ENCODE peak calls at places on chromosome 19, in eight cellular contexts. One of them, this sample, is unnamed.

GRCh38 chr19:10290439-10290875 is 705 bp downstream of the ICAM5 start:
- DNase-seq in IMR-90: peak; percentile 7
- DNase-seq in neuronal stem cell: no peak
- DNase-seq in H1: no peak
- DNase-seq in colonic mucosa: no peak
- DNase-seq in astrocyte: no peak
- DNase-seq in neural progenitor cell: peak; percentile 40
- DNase-seq in kidney: peak; percentile 79
- DNase-seq in this sample: no peak

GRCh38 chr19:7251502-7251901 is 42.7 kb downstream of the INSR start:
- DNase-seq in IMR-90: no peak
- DNase-seq in neuronal stem cell: no peak
- DNase-seq in H1: no peak
- DNase-seq in colonic mucosa: no peak
- DNase-seq in astrocyte: no peak
- DNase-seq in neural progenitor cell: no peak
- DNase-seq in kidney: no peak
- DNase-seq in this sample: no peak

GRCh38 chr19:40567040-40567749 is 9.5 kb upstream of the SHKBP1 start:
- DNase-seq in IMR-90: no peak
- DNase-seq in neuronal stem cell: no peak
- DNase-seq in H1: no peak
- DNase-seq in colonic mucosa: no peak
- DNase-seq in astrocyte: no peak
- DNase-seq in neural progenitor cell: peak; percentile 38
- DNase-seq in kidney: peak; percentile 57
- DNase-seq in this sample: no peak

GRCh38 chr19:17424743-17425365 is 5.0 kb downstream of the MVB12A start:
- DNase-seq in IMR-90: peak; percentile 23
- DNase-seq in neuronal stem cell: peak; percentile 76
- DNase-seq in H1: no peak
- DNase-seq in colonic mucosa: peak; percentile 26
- DNase-seq in astrocyte: no peak
- DNase-seq in neural progenitor cell: peak; percentile 95
- DNase-seq in kidney: no peak
- DNase-seq in this sample: peak; percentile 80

GRCh38 chr19:33248954-33249613 is 23.4 kb upstream of the SLC7A10 start:
- DNase-seq in IMR-90: no peak
- DNase-seq in neuronal stem cell: no peak
- DNase-seq in H1: no peak
- DNase-seq in colonic mucosa: no peak
- DNase-seq in astrocyte: no peak
- DNase-seq in neural progenitor cell: no peak
- DNase-seq in kidney: peak; percentile 75
- DNase-seq in this sample: no peak

GRCh38 chr19:17576758-17577532 is 21.5 kb downstream of the COLGALT1 start:
- DNase-seq in IMR-90: no peak
- DNase-seq in neuronal stem cell: peak; percentile 84
- DNase-seq in H1: peak; percentile 95
- DNase-seq in colonic mucosa: peak; percentile 87
- DNase-seq in astrocyte: no peak
- DNase-seq in neural progenitor cell: peak; percentile 98
- DNase-seq in kidney: no peak
- DNase-seq in this sample: peak; percentile 79

GRCh38 chr19:3368848-3369336 is 2.5 kb downstream of the NFIC start:
- DNase-seq in IMR-90: peak; percentile 44
- DNase-seq in neuronal stem cell: no peak
- DNase-seq in H1: no peak
- DNase-seq in colonic mucosa: no peak
- DNase-seq in astrocyte: no peak
- DNase-seq in neural progenitor cell: no peak
- DNase-seq in kidney: no peak
- DNase-seq in this sample: no peak

GRCh38 chr19:42121666-42122069 is 10.6 kb downstream of the POU2F2 start:
- DNase-seq in IMR-90: peak; percentile 88
- DNase-seq in neuronal stem cell: no peak
- DNase-seq in H1: no peak
- DNase-seq in colonic mucosa: peak; percentile 43
- DNase-seq in astrocyte: peak; percentile 69
- DNase-seq in neural progenitor cell: no peak
- DNase-seq in kidney: peak; percentile 77
- DNase-seq in this sample: peak; percentile 92

GRCh38 chr19:1941146-1942077 is at the start of gene CSNK1G2:
- DNase-seq in IMR-90: no peak
- DNase-seq in neuronal stem cell: no peak
- DNase-seq in H1: no peak
- DNase-seq in colonic mucosa: no peak
- DNase-seq in astrocyte: no peak
- DNase-seq in neural progenitor cell: no peak
- DNase-seq in kidney: peak; percentile 91
- DNase-seq in this sample: peak; percentile 56

GRCh38 chr19:2840794-2841790 is at the start of gene ZNF555:
- DNase-seq in IMR-90: peak; percentile 98
- DNase-seq in neuronal stem cell: peak; percentile 97
- DNase-seq in H1: peak; percentile 95
- DNase-seq in colonic mucosa: peak; percentile 99
- DNase-seq in astrocyte: peak; percentile 98
- DNase-seq in neural progenitor cell: peak; percentile 99
- DNase-seq in kidney: peak; percentile 100
- DNase-seq in this sample: peak; percentile 96

GRCh38 chr19:40445006-40445312 is 824 bp upstream of the SERTAD3 start:
- DNase-seq in IMR-90: no peak
- DNase-seq in neuronal stem cell: no peak
- DNase-seq in H1: no peak
- DNase-seq in colonic mucosa: no peak
- DNase-seq in astrocyte: no peak
- DNase-seq in neural progenitor cell: no peak
- DNase-seq in kidney: no peak
- DNase-seq in this sample: no peak

GRCh38 chr19:18975864-18976263 is 34.8 kb upstream of the HOMER3 start:
- DNase-seq in IMR-90: no peak
- DNase-seq in neuronal stem cell: no peak
- DNase-seq in H1: no peak
- DNase-seq in colonic mucosa: no peak
- DNase-seq in astrocyte: no peak
- DNase-seq in neural progenitor cell: no peak
- DNase-seq in kidney: no peak
- DNase-seq in this sample: no peak

GRCh38 chr19:35351441-35352176 is 3.9 kb downstream of the FFAR1 start:
- DNase-seq in IMR-90: no peak
- DNase-seq in neuronal stem cell: no peak
- DNase-seq in H1: no peak
- DNase-seq in colonic mucosa: no peak
- DNase-seq in astrocyte: no peak
- DNase-seq in neural progenitor cell: no peak
- DNase-seq in kidney: peak; percentile 66
- DNase-seq in this sample: peak; percentile 21

GRCh38 chr19:3785938-3786824 is at the start of gene MATK:
- DNase-seq in IMR-90: no peak
- DNase-seq in neuronal stem cell: no peak
- DNase-seq in H1: no peak
- DNase-seq in colonic mucosa: no peak
- DNase-seq in astrocyte: no peak
- DNase-seq in neural progenitor cell: peak; percentile 58
- DNase-seq in kidney: peak; percentile 50
- DNase-seq in this sample: no peak

GRCh38 chr19:2283835-2284507 is 2.0 kb upstream of the PEAK3 start:
- DNase-seq in IMR-90: no peak
- DNase-seq in neuronal stem cell: no peak
- DNase-seq in H1: no peak
- DNase-seq in colonic mucosa: no peak
- DNase-seq in astrocyte: no peak
- DNase-seq in neural progenitor cell: no peak
- DNase-seq in kidney: no peak
- DNase-seq in this sample: peak; percentile 55

GRCh38 chr19:18995804-18996241 is 37.5 kb downstream of the SUGP2 start:
- DNase-seq in IMR-90: peak; percentile 96
- DNase-seq in neuronal stem cell: peak; percentile 38
- DNase-seq in H1: peak; percentile 47
- DNase-seq in colonic mucosa: peak; percentile 40
- DNase-seq in astrocyte: peak; percentile 89
- DNase-seq in neural progenitor cell: peak; percentile 89
- DNase-seq in kidney: peak; percentile 91
- DNase-seq in this sample: peak; percentile 84

GRCh38 chr19:12800344-12800732 is 1.3 kb downstream of the PRDX2 start:
- DNase-seq in IMR-90: no peak
- DNase-seq in neuronal stem cell: no peak
- DNase-seq in H1: no peak
- DNase-seq in colonic mucosa: no peak
- DNase-seq in astrocyte: no peak
- DNase-seq in neural progenitor cell: no peak
- DNase-seq in kidney: no peak
- DNase-seq in this sample: no peak

GRCh38 chr19:34184880-34185491 is 12.7 kb downstream of the LSM14A start:
- DNase-seq in IMR-90: no peak
- DNase-seq in neuronal stem cell: no peak
- DNase-seq in H1: no peak
- DNase-seq in colonic mucosa: no peak
- DNase-seq in astrocyte: no peak
- DNase-seq in neural progenitor cell: no peak
- DNase-seq in kidney: no peak
- DNase-seq in this sample: no peak

GRCh38 chr19:3095375-3096191 is 1.4 kb downstream of the GNA11 start:
- DNase-seq in IMR-90: no peak
- DNase-seq in neuronal stem cell: peak; percentile 52
- DNase-seq in H1: peak; percentile 44
- DNase-seq in colonic mucosa: peak; percentile 63
- DNase-seq in astrocyte: no peak
- DNase-seq in neural progenitor cell: peak; percentile 88
- DNase-seq in kidney: peak; percentile 77
- DNase-seq in this sample: no peak

GRCh38 chr19:46953955-46954501 is 65.6 kb upstream of the NPAS1 start:
- DNase-seq in IMR-90: no peak
- DNase-seq in neuronal stem cell: no peak
- DNase-seq in H1: no peak
- DNase-seq in colonic mucosa: no peak
- DNase-seq in astrocyte: no peak
- DNase-seq in neural progenitor cell: no peak
- DNase-seq in kidney: no peak
- DNase-seq in this sample: no peak
- H3K4me3 ChIP-seq in IMR-90: no peak overlapping the region
- H3K4me3 ChIP-seq in neuronal stem cell: no peak overlapping the region
- H3K4me3 ChIP-seq in H1: no peak overlapping the region
- H3K4me3 ChIP-seq in colonic mucosa: no peak overlapping the region
- H3K4me3 ChIP-seq in astrocyte: no peak overlapping the region
- H3K4me3 ChIP-seq in neural progenitor cell: no peak overlapping the region
- H3K4me3 ChIP-seq in kidney: no peak overlapping the region
- H3K4me3 ChIP-seq in this sample: no peak overlapping the region

GRCh38 chr19:54392078-54392477 is 23.2 kb upstream of the TTYH1 start:
- DNase-seq in IMR-90: no peak
- DNase-seq in neuronal stem cell: no peak
- DNase-seq in H1: no peak
- DNase-seq in colonic mucosa: no peak
- DNase-seq in astrocyte: no peak
- DNase-seq in neural progenitor cell: no peak
- DNase-seq in kidney: no peak
- DNase-seq in this sample: no peak

GRCh38 chr19:54390942-54391577 is 24.2 kb upstream of the TTYH1 start:
- DNase-seq in IMR-90: peak; percentile 60
- DNase-seq in neuronal stem cell: peak; percentile 83
- DNase-seq in H1: no peak
- DNase-seq in colonic mucosa: peak; percentile 51
- DNase-seq in astrocyte: peak; percentile 31
- DNase-seq in neural progenitor cell: peak; percentile 93
- DNase-seq in kidney: no peak
- DNase-seq in this sample: peak; percentile 88

GRCh38 chr19:54389556-54389955 is 24.8 kb upstream of the LAIR1 start:
- DNase-seq in IMR-90: no peak
- DNase-seq in neuronal stem cell: no peak
- DNase-seq in H1: no peak
- DNase-seq in colonic mucosa: no peak
- DNase-seq in astrocyte: no peak
- DNase-seq in neural progenitor cell: no peak
- DNase-seq in kidney: no peak
- DNase-seq in this sample: no peak

GRCh38 chr19:54393381-54393780 is 21.9 kb upstream of the TTYH1 start:
- DNase-seq in IMR-90: no peak
- DNase-seq in neuronal stem cell: no peak
- DNase-seq in H1: no peak
- DNase-seq in colonic mucosa: no peak
- DNase-seq in astrocyte: no peak
- DNase-seq in neural progenitor cell: no peak
- DNase-seq in kidney: no peak
- DNase-seq in this sample: no peak

GRCh38 chr19:54391589-54392061 is 23.6 kb upstream of the TTYH1 start:
- DNase-seq in IMR-90: no peak
- DNase-seq in neuronal stem cell: no peak
- DNase-seq in H1: no peak
- DNase-seq in colonic mucosa: no peak
- DNase-seq in astrocyte: no peak
- DNase-seq in neural progenitor cell: peak; percentile 26
- DNase-seq in kidney: no peak
- DNase-seq in this sample: no peak
- H3K9ac ChIP-seq in IMR-90: no peak overlapping the region
- H3K9ac ChIP-seq in neuronal stem cell: no peak overlapping the region
- H3K9ac ChIP-seq in H1: no peak overlapping the region
- H3K9ac ChIP-seq in colonic mucosa: no peak overlapping the region
- H3K9ac ChIP-seq in astrocyte: no peak overlapping the region
- H3K9ac ChIP-seq in neural progenitor cell: no peak overlapping the region
- H3K9ac ChIP-seq in kidney: no peak overlapping the region
- H3K9ac ChIP-seq in this sample: no peak overlapping the region

GRCh38 chr19:5691205-5691929 is 1.3 kb downstream of the RPL36 start:
- DNase-seq in IMR-90: peak; percentile 31
- DNase-seq in neuronal stem cell: no peak
- DNase-seq in H1: no peak
- DNase-seq in colonic mucosa: peak; percentile 85
- DNase-seq in astrocyte: peak; percentile 30
- DNase-seq in neural progenitor cell: peak; percentile 45
- DNase-seq in kidney: peak; percentile 91
- DNase-seq in this sample: peak; percentile 75

GRCh38 chr19:5692785-5693194 is 2.7 kb downstream of the RPL36 start:
- DNase-seq in IMR-90: no peak
- DNase-seq in neuronal stem cell: no peak
- DNase-seq in H1: no peak
- DNase-seq in colonic mucosa: no peak
- DNase-seq in astrocyte: no peak
- DNase-seq in neural progenitor cell: no peak
- DNase-seq in kidney: no peak
- DNase-seq in this sample: no peak

GRCh38 chr19:5690955-5691204 is 785 bp downstream of the RPL36 start:
- DNase-seq in IMR-90: no peak
- DNase-seq in neuronal stem cell: no peak
- DNase-seq in H1: no peak
- DNase-seq in colonic mucosa: no peak
- DNase-seq in astrocyte: no peak
- DNase-seq in neural progenitor cell: no peak
- DNase-seq in kidney: no peak
- DNase-seq in this sample: no peak

GRCh38 chr19:5693195-5694166 is 3.4 kb downstream of the RPL36 start:
- DNase-seq in IMR-90: no peak
- DNase-seq in neuronal stem cell: no peak
- DNase-seq in H1: no peak
- DNase-seq in colonic mucosa: no peak
- DNase-seq in astrocyte: no peak
- DNase-seq in neural progenitor cell: no peak
- DNase-seq in kidney: no peak
- DNase-seq in this sample: no peak

GRCh38 chr19:5691930-5692784 is 2.1 kb downstream of the RPL36 start:
- DNase-seq in IMR-90: peak; percentile 11
- DNase-seq in neuronal stem cell: no peak
- DNase-seq in H1: no peak
- DNase-seq in colonic mucosa: no peak
- DNase-seq in astrocyte: no peak
- DNase-seq in neural progenitor cell: no peak
- DNase-seq in kidney: peak; percentile 83
- DNase-seq in this sample: no peak
- H3K4me3 ChIP-seq in IMR-90: no peak overlapping the region
- H3K4me3 ChIP-seq in neuronal stem cell: peak overlapping the region; percentile 16
- H3K4me3 ChIP-seq in H1: peak overlapping the region; percentile 84
- H3K4me3 ChIP-seq in colonic mucosa: peak overlapping the region; percentile 76
- H3K4me3 ChIP-seq in astrocyte: peak overlapping the region; percentile 98
- H3K4me3 ChIP-seq in neural progenitor cell: peak overlapping the region; percentile 98
- H3K4me3 ChIP-seq in kidney: peak overlapping the region; percentile 83
- H3K4me3 ChIP-seq in this sample: peak overlapping the region; percentile 97

GRCh38 chr19:38665950-38666661 is 18.7 kb downstream of the ACTN4 start:
- DNase-seq in IMR-90: peak; percentile 51
- DNase-seq in neuronal stem cell: peak; percentile 90
- DNase-seq in H1: peak; percentile 92
- DNase-seq in colonic mucosa: no peak
- DNase-seq in astrocyte: peak; percentile 64
- DNase-seq in neural progenitor cell: peak; percentile 85
- DNase-seq in kidney: peak; percentile 95
- DNase-seq in this sample: no peak
- H3K9ac ChIP-seq in IMR-90: peak overlapping the region; percentile 68
- H3K9ac ChIP-seq in neuronal stem cell: peak overlapping the region; percentile 50
- H3K9ac ChIP-seq in H1: no peak overlapping the region
- H3K9ac ChIP-seq in colonic mucosa: peak overlapping the region; percentile 60
- H3K9ac ChIP-seq in astrocyte: peak overlapping the region; percentile 77
- H3K9ac ChIP-seq in neural progenitor cell: no peak overlapping the region
- H3K9ac ChIP-seq in kidney: peak overlapping the region; percentile 87
- H3K9ac ChIP-seq in this sample: peak overlapping the region; percentile 57